ENCODE peak calls at places on chromosomes 16 and 17, in ten cellular contexts. One of them, this sample, is unnamed.

GRCh38 chr17:5513610-5514009 is 27.2 kb downstream of the MIS12 start:
- DNase-seq in epithelial cell of proximal tubule: no peak
- DNase-seq in left lung: no peak
- DNase-seq in CD8-positive, alpha-beta T cell: no peak
- DNase-seq in IMR-90: no peak
- DNase-seq in fibroblast of lung: no peak
- DNase-seq in adrenal gland: no peak
- DNase-seq in fibroblast of mammary gland: no peak
- DNase-seq in stomach: no peak
- DNase-seq in left ventricle myocardium inferior: no peak
- DNase-seq in this sample: no peak

GRCh38 chr16:56525154-56525720 is 5.4 kb upstream of the BBS2 start:
- DNase-seq in epithelial cell of proximal tubule: no peak
- DNase-seq in left lung: no peak
- DNase-seq in CD8-positive, alpha-beta T cell: no peak
- DNase-seq in IMR-90: peak
- DNase-seq in fibroblast of lung: peak
- DNase-seq in adrenal gland: no peak
- DNase-seq in fibroblast of mammary gland: peak
- DNase-seq in stomach: no peak
- DNase-seq in left ventricle myocardium inferior: no peak
- DNase-seq in this sample: no peak

GRCh38 chr16:85192736-85193493 is 80.6 kb upstream of the CIBAR2 start:
- DNase-seq in epithelial cell of proximal tubule: no peak
- DNase-seq in left lung: no peak
- DNase-seq in CD8-positive, alpha-beta T cell: no peak
- DNase-seq in IMR-90: peak
- DNase-seq in fibroblast of lung: peak
- DNase-seq in adrenal gland: no peak
- DNase-seq in fibroblast of mammary gland: peak
- DNase-seq in stomach: no peak
- DNase-seq in left ventricle myocardium inferior: no peak
- DNase-seq in this sample: no peak

GRCh38 chr16:29988346-29989075 is 6.9 kb downstream of the HIRIP3 start:
- DNase-seq in epithelial cell of proximal tubule: no peak
- DNase-seq in left lung: no peak
- DNase-seq in CD8-positive, alpha-beta T cell: no peak
- DNase-seq in IMR-90: no peak
- DNase-seq in fibroblast of lung: no peak
- DNase-seq in adrenal gland: no peak
- DNase-seq in fibroblast of mammary gland: no peak
- DNase-seq in stomach: no peak
- DNase-seq in left ventricle myocardium inferior: no peak
- DNase-seq in this sample: no peak

GRCh38 chr17:42347198-42347597 is 41.0 kb downstream of the STAT3 start:
- DNase-seq in epithelial cell of proximal tubule: no peak
- DNase-seq in left lung: peak
- DNase-seq in CD8-positive, alpha-beta T cell: no peak
- DNase-seq in IMR-90: peak
- DNase-seq in fibroblast of lung: peak
- DNase-seq in adrenal gland: peak
- DNase-seq in fibroblast of mammary gland: peak
- DNase-seq in stomach: peak
- DNase-seq in left ventricle myocardium inferior: no peak
- DNase-seq in this sample: no peak

GRCh38 chr17:79212150-79213087 is 137.8 kb downstream of the ENGASE start:
- DNase-seq in epithelial cell of proximal tubule: no peak
- DNase-seq in left lung: no peak
- DNase-seq in CD8-positive, alpha-beta T cell: no peak
- DNase-seq in IMR-90: no peak
- DNase-seq in fibroblast of lung: no peak
- DNase-seq in adrenal gland: no peak
- DNase-seq in fibroblast of mammary gland: no peak
- DNase-seq in stomach: no peak
- DNase-seq in left ventricle myocardium inferior: no peak
- DNase-seq in this sample: no peak

GRCh38 chr16:31471875-31472558 is at the start of gene TGFB1I1:
- DNase-seq in epithelial cell of proximal tubule: no peak
- DNase-seq in left lung: peak
- DNase-seq in CD8-positive, alpha-beta T cell: no peak
- DNase-seq in IMR-90: peak
- DNase-seq in fibroblast of lung: peak
- DNase-seq in adrenal gland: no peak
- DNase-seq in fibroblast of mammary gland: peak
- DNase-seq in stomach: no peak
- DNase-seq in left ventricle myocardium inferior: peak
- DNase-seq in this sample: peak

GRCh38 chr17:71505200-71505599 is 615.6 kb upstream of the SOX9 start:
- DNase-seq in epithelial cell of proximal tubule: no peak
- DNase-seq in left lung: no peak
- DNase-seq in CD8-positive, alpha-beta T cell: no peak
- DNase-seq in IMR-90: peak
- DNase-seq in fibroblast of lung: no peak
- DNase-seq in adrenal gland: no peak
- DNase-seq in fibroblast of mammary gland: no peak
- DNase-seq in stomach: no peak
- DNase-seq in left ventricle myocardium inferior: no peak
- DNase-seq in this sample: no peak

GRCh38 chr16:66603537-66604375 is 748 bp upstream of the CMTM3 start:
- DNase-seq in epithelial cell of proximal tubule: no peak
- DNase-seq in left lung: peak
- DNase-seq in CD8-positive, alpha-beta T cell: peak
- DNase-seq in IMR-90: peak
- DNase-seq in fibroblast of lung: peak
- DNase-seq in adrenal gland: peak
- DNase-seq in fibroblast of mammary gland: peak
- DNase-seq in stomach: peak
- DNase-seq in left ventricle myocardium inferior: peak
- DNase-seq in this sample: peak

GRCh38 chr16:78005881-78006280 is 16.5 kb upstream of the CLEC3A start:
- DNase-seq in epithelial cell of proximal tubule: no peak
- DNase-seq in left lung: no peak
- DNase-seq in CD8-positive, alpha-beta T cell: no peak
- DNase-seq in IMR-90: no peak
- DNase-seq in fibroblast of lung: no peak
- DNase-seq in adrenal gland: no peak
- DNase-seq in fibroblast of mammary gland: peak
- DNase-seq in stomach: no peak
- DNase-seq in left ventricle myocardium inferior: no peak
- DNase-seq in this sample: no peak

GRCh38 chr17:65156185-65156834 is 19.1 kb downstream of the RGS9 start:
- DNase-seq in epithelial cell of proximal tubule: no peak
- DNase-seq in left lung: no peak
- DNase-seq in CD8-positive, alpha-beta T cell: no peak
- DNase-seq in IMR-90: no peak
- DNase-seq in fibroblast of lung: no peak
- DNase-seq in adrenal gland: no peak
- DNase-seq in fibroblast of mammary gland: no peak
- DNase-seq in stomach: peak
- DNase-seq in left ventricle myocardium inferior: no peak
- DNase-seq in this sample: peak

GRCh38 chr17:65160507-65160906 is 23.3 kb downstream of the RGS9 start:
- DNase-seq in epithelial cell of proximal tubule: no peak
- DNase-seq in left lung: no peak
- DNase-seq in CD8-positive, alpha-beta T cell: no peak
- DNase-seq in IMR-90: no peak
- DNase-seq in fibroblast of lung: no peak
- DNase-seq in adrenal gland: no peak
- DNase-seq in fibroblast of mammary gland: no peak
- DNase-seq in stomach: no peak
- DNase-seq in left ventricle myocardium inferior: no peak
- DNase-seq in this sample: no peak

GRCh38 chr17:65158622-65159021 is 21.5 kb downstream of the RGS9 start:
- DNase-seq in epithelial cell of proximal tubule: no peak
- DNase-seq in left lung: no peak
- DNase-seq in CD8-positive, alpha-beta T cell: no peak
- DNase-seq in IMR-90: no peak
- DNase-seq in fibroblast of lung: no peak
- DNase-seq in adrenal gland: no peak
- DNase-seq in fibroblast of mammary gland: no peak
- DNase-seq in stomach: no peak
- DNase-seq in left ventricle myocardium inferior: no peak
- DNase-seq in this sample: no peak

GRCh38 chr17:65156835-65157565 is 19.8 kb downstream of the RGS9 start:
- DNase-seq in epithelial cell of proximal tubule: no peak
- DNase-seq in left lung: no peak
- DNase-seq in CD8-positive, alpha-beta T cell: no peak
- DNase-seq in IMR-90: no peak
- DNase-seq in fibroblast of lung: no peak
- DNase-seq in adrenal gland: no peak
- DNase-seq in fibroblast of mammary gland: no peak
- DNase-seq in stomach: no peak
- DNase-seq in left ventricle myocardium inferior: no peak
- DNase-seq in this sample: no peak

DNA sequence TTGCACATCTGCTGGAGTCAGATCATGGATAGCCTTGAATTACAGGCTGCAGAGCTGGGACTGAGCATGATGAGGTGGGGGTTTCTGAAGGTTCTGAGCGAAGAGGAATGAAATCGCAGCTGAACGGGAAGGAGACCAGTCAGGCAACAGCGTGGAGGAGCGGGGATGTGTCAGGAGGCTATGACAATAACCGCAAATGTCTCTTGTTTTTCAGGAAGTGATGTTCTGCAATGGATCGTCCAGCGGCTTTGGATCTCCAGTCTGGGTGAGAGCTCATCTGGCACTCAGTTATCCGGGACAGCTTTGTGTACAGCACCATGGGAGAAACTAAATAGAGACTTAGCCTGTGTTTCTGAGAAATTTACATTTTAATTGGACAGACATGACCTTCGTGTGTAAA is 20.9 kb downstream of the RGS9 start:
- DNase-seq in epithelial cell of proximal tubule: no peak
- DNase-seq in left lung: no peak
- DNase-seq in CD8-positive, alpha-beta T cell: no peak
- DNase-seq in IMR-90: no peak
- DNase-seq in fibroblast of lung: no peak
- DNase-seq in adrenal gland: no peak
- DNase-seq in fibroblast of mammary gland: peak
- DNase-seq in stomach: no peak
- DNase-seq in left ventricle myocardium inferior: no peak
- DNase-seq in this sample: no peak
- H3K4me3 ChIP-seq in epithelial cell of proximal tubule: no peak
- H3K4me3 ChIP-seq in left lung: no peak
- H3K4me3 ChIP-seq in CD8-positive, alpha-beta T cell: no peak
- H3K4me3 ChIP-seq in IMR-90: no peak
- H3K4me3 ChIP-seq in fibroblast of lung: no peak
- H3K4me3 ChIP-seq in adrenal gland: no peak
- H3K4me3 ChIP-seq in fibroblast of mammary gland: no peak
- H3K4me3 ChIP-seq in stomach: no peak
- H3K4me3 ChIP-seq in left ventricle myocardium inferior: no peak
- H3K4me3 ChIP-seq in this sample: no peak

GRCh38 chr16:6356881-6357280 is 975.8 kb upstream of the RBFOX1 start:
- DNase-seq in epithelial cell of proximal tubule: no peak
- DNase-seq in left lung: no peak
- DNase-seq in CD8-positive, alpha-beta T cell: no peak
- DNase-seq in IMR-90: no peak
- DNase-seq in fibroblast of lung: no peak
- DNase-seq in adrenal gland: no peak
- DNase-seq in fibroblast of mammary gland: no peak
- DNase-seq in stomach: no peak
- DNase-seq in left ventricle myocardium inferior: no peak
- DNase-seq in this sample: no peak

GRCh38 chr16:6363891-6364607 is 968.6 kb upstream of the RBFOX1 start:
- DNase-seq in epithelial cell of proximal tubule: no peak
- DNase-seq in left lung: no peak
- DNase-seq in CD8-positive, alpha-beta T cell: no peak
- DNase-seq in IMR-90: no peak
- DNase-seq in fibroblast of lung: no peak
- DNase-seq in adrenal gland: no peak
- DNase-seq in fibroblast of mammary gland: no peak
- DNase-seq in stomach: no peak
- DNase-seq in left ventricle myocardium inferior: no peak
- DNase-seq in this sample: no peak

GRCh38 chr16:6362321-6362720 is 970.3 kb upstream of the RBFOX1 start:
- DNase-seq in epithelial cell of proximal tubule: no peak
- DNase-seq in left lung: no peak
- DNase-seq in CD8-positive, alpha-beta T cell: no peak
- DNase-seq in IMR-90: no peak
- DNase-seq in fibroblast of lung: no peak
- DNase-seq in adrenal gland: no peak
- DNase-seq in fibroblast of mammary gland: no peak
- DNase-seq in stomach: no peak
- DNase-seq in left ventricle myocardium inferior: no peak
- DNase-seq in this sample: no peak

DNA sequence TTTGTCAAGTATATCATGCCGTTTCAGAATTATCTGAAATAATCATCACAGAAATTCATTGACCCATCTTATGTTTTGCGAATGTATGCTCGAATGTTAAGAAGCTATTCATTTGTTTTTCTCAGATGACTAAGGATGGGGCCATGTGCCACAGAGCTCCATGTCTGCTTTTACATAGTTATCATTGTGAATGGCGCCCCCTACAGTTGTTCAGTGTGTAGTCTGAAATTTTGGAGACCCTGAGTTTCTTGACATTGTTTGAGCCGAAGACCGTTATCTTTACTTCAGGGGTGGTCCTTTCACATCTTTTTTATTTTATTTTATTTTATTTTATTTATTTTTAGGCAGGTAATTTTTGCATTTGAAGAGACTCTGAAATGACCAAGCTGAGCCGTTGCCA is 972.0 kb upstream of the RBFOX1 start:
- DNase-seq in epithelial cell of proximal tubule: no peak
- DNase-seq in left lung: no peak
- DNase-seq in CD8-positive, alpha-beta T cell: no peak
- DNase-seq in IMR-90: no peak
- DNase-seq in fibroblast of lung: no peak
- DNase-seq in adrenal gland: no peak
- DNase-seq in fibroblast of mammary gland: no peak
- DNase-seq in stomach: no peak
- DNase-seq in left ventricle myocardium inferior: no peak
- DNase-seq in this sample: no peak
- TF ChIP-seq CTCF in epithelial cell of proximal tubule: no peak
- TF ChIP-seq CTCF in left lung: no peak
- TF ChIP-seq CTCF in CD8-positive, alpha-beta T cell: no peak
- TF ChIP-seq CTCF in IMR-90: no peak
- TF ChIP-seq CTCF in fibroblast of lung: no peak
- TF ChIP-seq CTCF in adrenal gland: no peak
- TF ChIP-seq CTCF in fibroblast of mammary gland: no peak
- TF ChIP-seq CTCF in stomach: no peak
- TF ChIP-seq CTCF in left ventricle myocardium inferior: no peak
- TF ChIP-seq CTCF in this sample: no peak

GRCh38 chr17:60080545-60080944 is 1.8 kb upstream of the HEATR6 start:
- DNase-seq in epithelial cell of proximal tubule: no peak
- DNase-seq in left lung: no peak
- DNase-seq in CD8-positive, alpha-beta T cell: no peak
- DNase-seq in IMR-90: no peak
- DNase-seq in fibroblast of lung: no peak
- DNase-seq in adrenal gland: no peak
- DNase-seq in fibroblast of mammary gland: no peak
- DNase-seq in stomach: no peak
- DNase-seq in left ventricle myocardium inferior: no peak
- DNase-seq in this sample: no peak
- H3K4me3 ChIP-seq in epithelial cell of proximal tubule: peak
- H3K4me3 ChIP-seq in left lung: no peak
- H3K4me3 ChIP-seq in CD8-positive, alpha-beta T cell: no peak
- H3K4me3 ChIP-seq in IMR-90: no peak
- H3K4me3 ChIP-seq in fibroblast of lung: peak
- H3K4me3 ChIP-seq in adrenal gland: no peak
- H3K4me3 ChIP-seq in fibroblast of mammary gland: no peak
- H3K4me3 ChIP-seq in stomach: no peak
- H3K4me3 ChIP-seq in left ventricle myocardium inferior: no peak
- H3K4me3 ChIP-seq in this sample: no peak

GRCh38 chr16:75116081-75116910 is at the start of gene LDHD:
- DNase-seq in epithelial cell of proximal tubule: no peak
- DNase-seq in left lung: peak
- DNase-seq in CD8-positive, alpha-beta T cell: no peak
- DNase-seq in IMR-90: no peak
- DNase-seq in fibroblast of lung: peak
- DNase-seq in adrenal gland: peak
- DNase-seq in fibroblast of mammary gland: peak
- DNase-seq in stomach: peak
- DNase-seq in left ventricle myocardium inferior: peak
- DNase-seq in this sample: peak
- TF ChIP-seq CTCF in epithelial cell of proximal tubule: no peak
- TF ChIP-seq CTCF in left lung: no peak
- TF ChIP-seq CTCF in CD8-positive, alpha-beta T cell: no peak
- TF ChIP-seq CTCF in IMR-90: no peak
- TF ChIP-seq CTCF in fibroblast of lung: no peak
- TF ChIP-seq CTCF in adrenal gland: no peak
- TF ChIP-seq CTCF in fibroblast of mammary gland: no peak
- TF ChIP-seq CTCF in stomach: no peak
- TF ChIP-seq CTCF in left ventricle myocardium inferior: no peak
- TF ChIP-seq CTCF in this sample: no peak

This sample was measured in mucosa of descending colon.